ENCODE peak calls at places on chromosomes 4 and X, in four cellular contexts. T is EH, N is hippocampal formation, J is NCI-H1092. V is an unnamed sample.

GRCh38 chr4:1294424-1294823 is 4.7 kb downstream of the MAEA start:
- DNase-seq in T (no peak), N (no peak), J (no peak), V (no peak)

GRCh38 chr4:37434469-37434868 is 189.9 kb downstream of the NWD2 start:
- DNase-seq in T (no peak), N (no peak), J (no peak), V (no peak)

GRCh38 chr4:2104556-2105345 is 45.6 kb downstream of the NAT8L start:
- DNase-seq in T (no peak), N (no peak), J (no peak), V (no peak)

GRCh38 chrX:47828984-47829383 is 7.7 kb upstream of the ZNF81 start:
- DNase-seq in T (no peak), N (no peak), J (no peak), V (no peak)

GRCh38 chr4:173591760-173592159 is 61.7 kb upstream of the HAND2 start:
- DNase-seq in T (no peak), N (no peak), J (no peak), V (no peak)

GRCh38 chr4:3753711-3754412 is 12.3 kb upstream of the ADRA2C start:
- DNase-seq in T (no peak), N (no peak), J (no peak), V (no peak)

GRCh38 chrX:54043696-54044125 is 562 bp downstream of the PHF8 start:
- DNase-seq in T (peak), N (no peak), J (no peak), V (no peak)

GRCh38 chrX:120839506-120839905 is 36.2 kb downstream of the CT47B1 start:
- DNase-seq in T (peak), N (no peak), J (no peak), V (no peak)

GRCh38 chr4:108417923-108418322 is 202.5 kb upstream of the RPL34 start:
- DNase-seq in T (peak), N (no peak), J (no peak), V (peak)

GRCh38 chrX:71515039-71515398 is 17.9 kb upstream of the OGT start:
- DNase-seq in T (peak), N (no peak), J (no peak), V (no peak)

GRCh38 chr4:21768349-21769310 is 179.9 kb downstream of the KCNIP4 start:
- DNase-seq in T (peak), N (peak), J (peak), V (peak)

GRCh38 chr4:56733352-56733751 is 52.3 kb upstream of the HOPX start:
- DNase-seq in T (no peak), N (no peak), J (no peak), V (no peak)

GRCh38 chr4:153521995-153522799 is 56.0 kb downstream of the TMEM131L start:
- DNase-seq in T (no peak), N (no peak), J (no peak), V (no peak)

GRCh38 chr4:71333960-71334951 is 4.6 kb upstream of the SLC4A4 start:
- DNase-seq in T (peak), N (no peak), J (no peak), V (no peak)

GRCh38 chrX:112341598-112341997 is 259.0 kb upstream of the TRPC5 start:
- DNase-seq in T (no peak), N (no peak), J (no peak), V (no peak)

GRCh38 chr4:54941994-54942552 is 183.3 kb downstream of the KDR start:
- DNase-seq in T (no peak), N (no peak), J (peak), V (no peak)

GRCh38 chr4:53620956-53621355 is 29.7 kb upstream of the LNX1 start:
- DNase-seq in T (no peak), N (no peak), J (no peak), V (no peak)

GRCh38 chrX:45767021-45767491 is 566.4 kb upstream of the DIPK2B start:
- DNase-seq in T (peak), N (no peak), J (no peak), V (no peak)

GRCh38 chrX:34918091-34918736 is 24.4 kb upstream of the FAM47B start:
- DNase-seq in T (peak), N (no peak), J (no peak), V (no peak)

GRCh38 chr4:173761236-173761635 is 231.2 kb upstream of the HAND2 start:
- DNase-seq in T (no peak), N (no peak), J (no peak), V (no peak)

GRCh38 chr4:129583868-129584267 is 487.9 kb downstream of the C4orf33 start:
- DNase-seq in T (no peak), N (no peak), J (no peak), V (no peak)

GRCh38 chr4:54585321-54586000 is 72.3 kb upstream of the KIT start:
- DNase-seq in T (peak), N (no peak), J (no peak), V (no peak)

GRCh38 chr4:114178392-114178791 is 198.9 kb upstream of the ARSJ start:
- DNase-seq in T (no peak), N (no peak), J (no peak), V (no peak)

GRCh38 chr4:4693258-4693657 is 151.4 kb upstream of the STX18 start:
- DNase-seq in T (peak), N (no peak), J (no peak), V (no peak)

GRCh38 chr4:185925910-185926360 is 113.9 kb upstream of the SORBS2 start:
- DNase-seq in T (no peak), N (no peak), J (no peak), V (no peak)

GRCh38 chr4:148216866-148217814 is 225.1 kb downstream of the NR3C2 start:
- DNase-seq in T (no peak), N (no peak), J (no peak), V (no peak)

GRCh38 chr4:146059865-146060264 is 115.7 kb upstream of the LSM6 start:
- DNase-seq in T (no peak), N (no peak), J (no peak), V (no peak)

GRCh38 chr4:133623847-133624246 is 474.8 kb downstream of the PCDH10 start:
- DNase-seq in T (no peak), N (no peak), J (no peak), V (no peak)

GRCh38 chr4:99437686-99438577 is 2.8 kb upstream of the ADH7 start:
- DNase-seq in T (no peak), N (no peak), J (no peak), V (no peak)

GRCh38 chrX:119573840-119574393 is 446 bp upstream of the UBE2A start:
- DNase-seq in T (peak), N (no peak), J (no peak), V (no peak)

GRCh38 chrX:1323315-1323714 is 13.3 kb upstream of the IL3RA start:
- DNase-seq in T (peak), N (no peak), J (peak), V (no peak)

GRCh38 chr4:186192068-186192751 is 843 bp downstream of the CYP4V2 start:
- DNase-seq in T (peak), N (peak), J (peak), V (no peak)

GRCh38 chr4:1344696-1345095 is 2.3 kb upstream of the UVSSA start:
- DNase-seq in T (no peak), N (no peak), J (no peak), V (no peak)

GRCh38 chr4:76011700-76012387 is 4.5 kb upstream of the CXCL9 start:
- DNase-seq in T (peak), N (no peak), J (no peak), V (peak)

GRCh38 chrX:94400488-94400887 is 726.5 kb downstream of the FAM133A start:
- DNase-seq in T (no peak), N (no peak), J (no peak), V (no peak)

GRCh38 chr4:2364654-2365053 is 53.8 kb downstream of the ZFYVE28 start:
- DNase-seq in T (peak), N (no peak), J (no peak), V (no peak)

GRCh38 chrX:68721546-68721945 is 74.1 kb downstream of the STARD8 start:
- DNase-seq in T (no peak), N (no peak), J (no peak), V (no peak)

GRCh38 chr4:2068198-2068470 is 9.0 kb downstream of the NAT8L start:
- DNase-seq in T (no peak), N (no peak), J (no peak), V (no peak)

GRCh38 chrX:35406386-35406785 is 391.8 kb upstream of the MAGEB16 start:
- DNase-seq in T (no peak), N (no peak), J (no peak), V (no peak)

GRCh38 chr4:182143086-182143821 is 99.9 kb upstream of the TENM3 start:
- DNase-seq in T (peak), N (no peak), J (no peak), V (no peak)

V was measured in smooth muscle cell of the brain vasculature.